ENCODE peak calls at places on chromosomes 7 and 10, in four cellular contexts. K is GM12878, X is H1, W is K562. D is an unnamed sample.
A peak's percentile ranks its signal among the peaks of the same experiment; 100 is the strongest.

GRCh38 chr10:5293691-5294550 is 70.8 kb upstream of the UCN3 start:
- DNase-seq in K (no peak), X (peak; percentile 85), W (peak; percentile 42), D (peak; percentile 45)

GRCh38 chr7:73893342-73894101 is 32.6 kb downstream of the TMEM270 start:
- DNase-seq in K (no peak), X (no peak), W (no peak), D (no peak)

GRCh38 chr7:28993371-28993770 is 35.2 kb upstream of the TRIL start:
- DNase-seq in K (no peak), X (no peak), W (no peak), D (no peak)

GRCh38 chr7:33804261-33804660 is 101.1 kb upstream of the BMPER start:
- DNase-seq in K (no peak), X (no peak), W (no peak), D (no peak)

GRCh38 chr7:65475734-65476319 is 102.2 kb downstream of the ZNF92 start:
- DNase-seq in K (peak; percentile 67), X (peak; percentile 23), W (no peak), D (no peak)

GRCh38 chr7:116426428-116427156 is 72.9 kb upstream of the CAV2 start:
- DNase-seq in K (no peak), X (no peak), W (no peak), D (no peak)

GRCh38 chr7:1460757-1461639 is 1.7 kb upstream of the MICALL2 start:
- DNase-seq in K (no peak), X (no peak), W (peak; percentile 93), D (no peak)

GRCh38 chr7:70727861-70728260 is 404.1 kb upstream of the GALNT17 start:
- DNase-seq in K (no peak), X (no peak), W (no peak), D (no peak)

GRCh38 chr10:76396126-76396525 is 964.7 kb downstream of the LRMDA start:
- DNase-seq in K (no peak), X (no peak), W (no peak), D (no peak)

GRCh38 chr10:42781893-42782445 is 626 bp upstream of the BMS1 start:
- DNase-seq in K (no peak), X (no peak), W (no peak), D (no peak)

DNA sequence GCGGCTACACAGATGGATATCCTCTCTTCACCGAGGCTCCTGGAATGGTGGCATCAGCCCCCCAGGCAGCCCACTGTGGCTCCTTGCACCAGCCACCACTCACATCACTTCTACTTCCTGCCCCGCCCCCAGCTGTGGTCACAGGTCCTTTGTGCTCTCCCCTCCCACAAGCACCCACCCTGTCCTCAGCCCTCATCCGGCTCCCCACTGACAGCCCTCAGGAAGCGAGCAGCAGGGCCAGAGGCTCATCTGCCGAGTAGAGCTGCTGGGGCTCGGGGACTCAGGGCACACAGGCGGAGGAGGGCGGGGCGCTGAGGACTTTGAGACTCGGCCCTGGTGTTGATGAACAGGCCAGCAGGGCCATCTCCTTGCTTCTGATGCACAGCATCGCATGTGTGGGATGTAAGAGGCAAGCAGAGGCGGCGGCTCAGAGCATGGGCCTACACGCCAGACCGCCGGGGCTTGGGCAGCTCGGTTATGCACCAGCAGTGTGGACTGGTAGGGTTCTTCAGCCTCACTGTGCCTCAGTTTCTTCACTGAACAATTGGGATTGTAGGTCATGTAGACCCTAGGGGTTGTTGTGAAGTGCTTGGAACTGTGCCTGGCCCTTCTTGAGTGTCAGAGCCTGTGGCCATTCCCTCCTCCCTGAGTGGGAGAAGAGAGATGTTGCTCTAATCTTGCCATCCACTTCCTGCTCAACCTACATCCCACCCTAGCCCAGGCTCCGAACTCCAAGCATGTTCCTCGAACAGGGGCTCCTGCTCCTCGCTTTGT is at the start of gene PRF1:
- DNase-seq in K (no peak), X (no peak), W (peak; percentile 57), D (no peak)
- TF ChIP-seq SIN3A in K (no peak), X (no peak), W (no peak), D (no peak)

DNA sequence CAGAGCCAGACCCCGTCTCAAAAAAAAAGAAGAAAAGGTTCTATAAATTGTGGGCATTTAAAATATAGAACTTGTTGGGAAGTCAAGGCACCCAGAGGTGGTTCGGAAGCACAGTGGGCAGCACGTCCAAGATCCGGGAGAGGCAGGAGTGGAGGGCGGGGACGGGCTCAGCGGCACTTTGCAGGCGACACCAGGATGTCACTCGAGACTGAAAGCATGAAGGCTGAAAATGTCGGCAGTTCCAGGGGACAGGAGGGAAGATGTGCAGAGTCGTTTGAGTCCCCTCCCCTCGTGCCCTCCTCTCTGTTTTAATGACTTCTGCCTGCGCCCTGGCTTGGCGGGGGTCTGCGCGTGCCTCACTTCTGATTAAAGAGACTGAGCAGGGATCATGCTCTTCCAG is 30.6 kb downstream of the IQCE start:
- DNase-seq in K (no peak), X (no peak), W (no peak), D (no peak)
- TF ChIP-seq NRF1 in K (no peak), X (no peak), W (no peak), D (no peak)

GRCh38 chr10:114507449-114507848 is 103.1 kb upstream of the AFAP1L2 start:
- DNase-seq in K (no peak), X (no peak), W (no peak), D (no peak)
- TF ChIP-seq SIN3A in K (no peak), X (no peak), W (no peak), D (no peak)

DNA sequence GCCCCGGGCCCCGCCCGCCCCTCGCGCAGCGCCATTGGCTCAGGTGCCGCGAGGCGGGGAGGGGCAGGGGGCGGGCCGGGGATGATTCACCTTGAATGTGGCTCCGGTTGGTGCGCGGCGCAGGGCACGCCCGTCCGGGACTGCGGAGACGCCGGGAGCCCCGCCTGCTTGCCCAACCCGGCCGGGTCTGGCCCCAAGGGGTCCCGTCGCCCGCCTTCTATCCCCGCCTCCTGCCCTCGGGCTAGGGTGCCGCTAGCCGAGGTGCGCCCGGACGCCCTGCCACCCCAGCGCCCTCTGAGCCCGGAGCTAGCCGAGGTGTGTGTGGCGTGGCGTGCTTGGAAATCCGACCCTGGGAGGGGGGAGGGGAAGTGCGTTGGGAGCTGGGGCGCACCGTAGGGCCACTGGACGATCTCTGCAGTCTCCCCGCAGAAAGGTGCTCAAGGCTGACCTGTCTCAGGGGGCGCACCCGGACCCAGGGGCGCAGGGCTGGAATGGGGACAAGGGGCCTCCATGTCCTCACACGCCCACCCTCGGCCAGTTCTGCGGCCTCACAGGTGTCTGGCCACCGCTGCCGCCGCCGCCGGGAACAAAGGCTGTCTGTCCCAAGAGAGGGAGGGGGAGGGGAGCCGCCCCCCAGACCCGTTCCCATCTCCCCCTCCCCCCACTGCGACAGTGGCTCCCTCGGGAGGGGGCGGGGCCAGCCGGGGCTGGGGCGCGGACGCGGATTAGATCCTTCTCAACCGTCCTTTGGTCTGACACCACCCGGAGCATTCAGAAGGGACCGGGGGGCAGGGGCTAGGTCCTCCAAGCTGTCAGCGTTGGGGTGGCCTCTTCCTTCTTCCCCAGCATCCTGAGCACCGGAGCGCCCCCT is 169.0 kb downstream of the NRF1 start:
- DNase-seq in K (no peak), X (peak; percentile 74), W (peak; percentile 99), D (peak; percentile 83)
- TF ChIP-seq NRF1 in K (no peak), X (no peak), W (peak; percentile 83), D (no peak)

DNA sequence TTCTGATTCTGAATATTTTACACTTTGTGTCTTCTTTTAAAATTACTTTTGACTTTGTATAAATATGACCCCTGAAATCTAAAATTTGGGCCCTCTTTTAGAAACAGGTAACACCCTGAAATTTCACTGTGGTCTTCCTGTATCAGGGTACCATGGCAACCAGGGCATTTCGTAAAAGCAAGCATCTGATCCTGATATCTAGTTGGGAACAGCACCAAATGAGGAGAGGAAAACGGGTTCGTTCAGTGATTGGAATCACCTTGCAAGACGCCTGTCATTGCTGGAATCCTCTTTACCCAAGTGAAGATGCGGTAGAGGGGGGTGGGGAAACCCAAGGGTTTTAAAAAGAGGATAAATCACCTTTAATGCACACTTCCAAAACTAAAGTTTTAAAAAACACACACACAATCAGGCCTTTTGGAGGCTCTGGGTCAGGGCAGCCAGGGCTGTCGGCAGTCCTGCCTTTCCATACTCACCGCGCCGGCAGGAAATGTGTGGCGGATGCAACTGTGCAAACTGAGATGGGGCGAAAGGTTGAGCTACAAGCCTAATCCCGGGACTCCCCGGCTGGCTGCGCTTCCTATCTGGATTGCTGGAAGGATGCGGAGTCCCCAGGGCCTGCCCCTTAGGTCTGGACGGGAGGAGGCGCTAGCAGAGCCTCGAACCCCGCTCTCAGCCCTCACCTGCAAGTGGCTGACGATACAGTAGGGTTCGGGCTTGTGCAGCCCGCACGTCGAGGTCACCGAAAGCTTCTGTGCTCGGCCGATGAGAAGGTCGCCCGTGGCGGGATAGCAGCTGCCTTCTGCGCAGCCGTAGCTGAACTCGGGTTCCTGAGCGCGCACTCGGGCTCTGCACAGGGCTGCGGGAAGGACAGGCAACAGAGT is 1.8 kb downstream of the LAMB1 start:
- DNase-seq in K (no peak), X (peak; percentile 71), W (no peak), D (peak; percentile 70)
- TF ChIP-seq SIN3A in K (no peak), X (no peak), W (no peak), D (no peak)

GRCh38 chr7:85191383-85191782 is 4.5 kb upstream of the SEMA3D start:
- DNase-seq in K (no peak), X (no peak), W (no peak), D (peak; percentile 37)
- TF ChIP-seq NRF1 in K (no peak), X (no peak), W (no peak), D (no peak)

GRCh38 chr10:30894221-30894620 is 137.4 kb downstream of the ZNF438 start:
- DNase-seq in K (no peak), X (no peak), W (no peak), D (no peak)

GRCh38 chr10:30897547-30897946 is 134.1 kb downstream of the ZNF438 start:
- DNase-seq in K (no peak), X (no peak), W (no peak), D (no peak)

GRCh38 chr10:30897045-30897444 is 134.6 kb downstream of the ZNF438 start:
- DNase-seq in K (no peak), X (no peak), W (no peak), D (no peak)

GRCh38 chr10:30887839-30888238 is 143.8 kb downstream of the ZNF438 start:
- DNase-seq in K (no peak), X (no peak), W (no peak), D (no peak)

GRCh38 chr10:30893208-30893607 is 138.5 kb downstream of the ZNF438 start:
- DNase-seq in K (no peak), X (no peak), W (no peak), D (no peak)
- TF ChIP-seq SIN3A in K (no peak), X (no peak), W (no peak), D (no peak)